ENCODE peak calls at places on chromosomes 5 and 9, in six cellular contexts. One of them, this sample, is unnamed.

GRCh38 chr9:133716564-133717112 is 21.5 kb downstream of the SARDH start:
- DNase-seq in activated CD8-positive, alpha-beta T cell treated with anti-CD3 and anti-CD28 coated beads for 36 hours: no peak
- DNase-seq in spleen: no peak
- DNase-seq in astrocyte of the cerebellum: no peak
- DNase-seq in heart right ventricle: no peak
- DNase-seq in CD8-positive, alpha-beta T cell: no peak
- DNase-seq in this sample: no peak

GRCh38 chr5:110248921-110249320 is 477.6 kb downstream of the TMEM232 start:
- DNase-seq in spleen: no peak
- DNase-seq in CD8-positive, alpha-beta T cell: no peak
- DNase-seq in astrocyte of the cerebellum: no peak
- DNase-seq in activated CD8-positive, alpha-beta T cell treated with anti-CD3 and anti-CD28 coated beads for 36 hours: no peak
- DNase-seq in heart right ventricle: no peak
- DNase-seq in this sample: no peak

GRCh38 chr9:136961279-136962065 is 9.4 kb downstream of the LCN12 start:
- DNase-seq in astrocyte of the cerebellum: no peak
- DNase-seq in CD8-positive, alpha-beta T cell: no peak
- DNase-seq in activated CD8-positive, alpha-beta T cell treated with anti-CD3 and anti-CD28 coated beads for 36 hours: no peak
- DNase-seq in heart right ventricle: no peak
- DNase-seq in spleen: no peak
- DNase-seq in this sample: no peak

GRCh38 chr9:38315085-38315595 is 77.4 kb upstream of the ALDH1B1 start:
- DNase-seq in CD8-positive, alpha-beta T cell: no peak
- DNase-seq in heart right ventricle: no peak
- DNase-seq in astrocyte of the cerebellum: no peak
- DNase-seq in activated CD8-positive, alpha-beta T cell treated with anti-CD3 and anti-CD28 coated beads for 36 hours: no peak
- DNase-seq in spleen: no peak
- DNase-seq in this sample: no peak

GRCh38 chr9:127108182-127108876 is 14.1 kb downstream of the ANGPTL2 start:
- DNase-seq in CD8-positive, alpha-beta T cell: no peak
- DNase-seq in activated CD8-positive, alpha-beta T cell treated with anti-CD3 and anti-CD28 coated beads for 36 hours: no peak
- DNase-seq in astrocyte of the cerebellum: no peak
- DNase-seq in spleen: no peak
- DNase-seq in heart right ventricle: no peak
- DNase-seq in this sample: no peak

GRCh38 chr5:69010443-69010842 is 83.4 kb upstream of the SLC30A5 start:
- DNase-seq in spleen: no peak
- DNase-seq in activated CD8-positive, alpha-beta T cell treated with anti-CD3 and anti-CD28 coated beads for 36 hours: no peak
- DNase-seq in astrocyte of the cerebellum: no peak
- DNase-seq in heart right ventricle: no peak
- DNase-seq in CD8-positive, alpha-beta T cell: no peak
- DNase-seq in this sample: no peak

GRCh38 chr9:97808972-97809371 is 44.1 kb upstream of the FOXE1 start:
- DNase-seq in heart right ventricle: no peak
- DNase-seq in activated CD8-positive, alpha-beta T cell treated with anti-CD3 and anti-CD28 coated beads for 36 hours: no peak
- DNase-seq in astrocyte of the cerebellum: no peak
- DNase-seq in CD8-positive, alpha-beta T cell: no peak
- DNase-seq in spleen: no peak
- DNase-seq in this sample: peak

GRCh38 chr5:16418471-16418922 is 47.1 kb downstream of the ZNF622 start:
- DNase-seq in CD8-positive, alpha-beta T cell: no peak
- DNase-seq in heart right ventricle: peak
- DNase-seq in astrocyte of the cerebellum: no peak
- DNase-seq in spleen: no peak
- DNase-seq in activated CD8-positive, alpha-beta T cell treated with anti-CD3 and anti-CD28 coated beads for 36 hours: no peak
- DNase-seq in this sample: no peak

GRCh38 chr5:135004376-135004775 is 29.7 kb downstream of the PITX1 start:
- DNase-seq in heart right ventricle: no peak
- DNase-seq in astrocyte of the cerebellum: no peak
- DNase-seq in spleen: no peak
- DNase-seq in CD8-positive, alpha-beta T cell: no peak
- DNase-seq in activated CD8-positive, alpha-beta T cell treated with anti-CD3 and anti-CD28 coated beads for 36 hours: no peak
- DNase-seq in this sample: no peak

GRCh38 chr5:30502277-30502676 is 691.2 kb upstream of the CDH6 start:
- DNase-seq in heart right ventricle: no peak
- DNase-seq in astrocyte of the cerebellum: peak
- DNase-seq in spleen: no peak
- DNase-seq in activated CD8-positive, alpha-beta T cell treated with anti-CD3 and anti-CD28 coated beads for 36 hours: no peak
- DNase-seq in CD8-positive, alpha-beta T cell: no peak
- DNase-seq in this sample: peak

GRCh38 chr9:110197330-110198187 is 10.4 kb downstream of the C9orf152 start:
- DNase-seq in spleen: no peak
- DNase-seq in activated CD8-positive, alpha-beta T cell treated with anti-CD3 and anti-CD28 coated beads for 36 hours: no peak
- DNase-seq in astrocyte of the cerebellum: no peak
- DNase-seq in heart right ventricle: no peak
- DNase-seq in CD8-positive, alpha-beta T cell: no peak
- DNase-seq in this sample: no peak
- TF ChIP-seq CTCF in spleen: no peak
- TF ChIP-seq CTCF in activated CD8-positive, alpha-beta T cell treated with anti-CD3 and anti-CD28 coated beads for 36 hours: no peak
- TF ChIP-seq CTCF in astrocyte of the cerebellum: peak
- TF ChIP-seq CTCF in heart right ventricle: peak
- TF ChIP-seq CTCF in CD8-positive, alpha-beta T cell: no peak
- TF ChIP-seq CTCF in this sample: no peak

GRCh38 chr9:77841739-77842386 is 189.7 kb downstream of the GNAQ start:
- DNase-seq in heart right ventricle: no peak
- DNase-seq in CD8-positive, alpha-beta T cell: no peak
- DNase-seq in spleen: no peak
- DNase-seq in astrocyte of the cerebellum: no peak
- DNase-seq in activated CD8-positive, alpha-beta T cell treated with anti-CD3 and anti-CD28 coated beads for 36 hours: peak
- DNase-seq in this sample: no peak
- TF ChIP-seq CTCF in heart right ventricle: peak
- TF ChIP-seq CTCF in CD8-positive, alpha-beta T cell: no peak
- TF ChIP-seq CTCF in spleen: no peak
- TF ChIP-seq CTCF in astrocyte of the cerebellum: peak
- TF ChIP-seq CTCF in activated CD8-positive, alpha-beta T cell treated with anti-CD3 and anti-CD28 coated beads for 36 hours: peak
- TF ChIP-seq CTCF in this sample: peak

GRCh38 chr9:98951967-98952366 is 8.3 kb downstream of the COL15A1 start:
- DNase-seq in heart right ventricle: no peak
- DNase-seq in astrocyte of the cerebellum: no peak
- DNase-seq in spleen: no peak
- DNase-seq in CD8-positive, alpha-beta T cell: no peak
- DNase-seq in activated CD8-positive, alpha-beta T cell treated with anti-CD3 and anti-CD28 coated beads for 36 hours: no peak
- DNase-seq in this sample: no peak
- TF ChIP-seq CTCF in heart right ventricle: no peak
- TF ChIP-seq CTCF in astrocyte of the cerebellum: no peak
- TF ChIP-seq CTCF in spleen: no peak
- TF ChIP-seq CTCF in CD8-positive, alpha-beta T cell: no peak
- TF ChIP-seq CTCF in activated CD8-positive, alpha-beta T cell treated with anti-CD3 and anti-CD28 coated beads for 36 hours: no peak
- TF ChIP-seq CTCF in this sample: no peak

GRCh38 chr5:181121675-181122561 is 9.1 kb downstream of the OR2V1 start:
- DNase-seq in CD8-positive, alpha-beta T cell: no peak
- DNase-seq in activated CD8-positive, alpha-beta T cell treated with anti-CD3 and anti-CD28 coated beads for 36 hours: no peak
- DNase-seq in astrocyte of the cerebellum: no peak
- DNase-seq in spleen: peak
- DNase-seq in heart right ventricle: no peak
- DNase-seq in this sample: no peak
- TF ChIP-seq CTCF in CD8-positive, alpha-beta T cell: no peak
- TF ChIP-seq CTCF in activated CD8-positive, alpha-beta T cell treated with anti-CD3 and anti-CD28 coated beads for 36 hours: no peak
- TF ChIP-seq CTCF in astrocyte of the cerebellum: no peak
- TF ChIP-seq CTCF in spleen: no peak
- TF ChIP-seq CTCF in heart right ventricle: no peak
- TF ChIP-seq CTCF in this sample: no peak

GRCh38 chr9:130084337-130084736 is 30.6 kb downstream of the GPR107 start:
- DNase-seq in spleen: no peak
- DNase-seq in activated CD8-positive, alpha-beta T cell treated with anti-CD3 and anti-CD28 coated beads for 36 hours: no peak
- DNase-seq in CD8-positive, alpha-beta T cell: no peak
- DNase-seq in astrocyte of the cerebellum: no peak
- DNase-seq in heart right ventricle: no peak
- DNase-seq in this sample: no peak

GRCh38 chr9:130090915-130091314 is 37.2 kb downstream of the GPR107 start:
- DNase-seq in heart right ventricle: no peak
- DNase-seq in activated CD8-positive, alpha-beta T cell treated with anti-CD3 and anti-CD28 coated beads for 36 hours: no peak
- DNase-seq in CD8-positive, alpha-beta T cell: no peak
- DNase-seq in spleen: no peak
- DNase-seq in astrocyte of the cerebellum: no peak
- DNase-seq in this sample: no peak

GRCh38 chr9:130089141-130089540 is 35.4 kb downstream of the GPR107 start:
- DNase-seq in activated CD8-positive, alpha-beta T cell treated with anti-CD3 and anti-CD28 coated beads for 36 hours: no peak
- DNase-seq in spleen: peak
- DNase-seq in astrocyte of the cerebellum: no peak
- DNase-seq in heart right ventricle: no peak
- DNase-seq in CD8-positive, alpha-beta T cell: no peak
- DNase-seq in this sample: no peak

GRCh38 chr9:130088056-130088455 is 34.4 kb downstream of the GPR107 start:
- DNase-seq in spleen: peak
- DNase-seq in astrocyte of the cerebellum: no peak
- DNase-seq in activated CD8-positive, alpha-beta T cell treated with anti-CD3 and anti-CD28 coated beads for 36 hours: no peak
- DNase-seq in heart right ventricle: no peak
- DNase-seq in CD8-positive, alpha-beta T cell: no peak
- DNase-seq in this sample: no peak
- TF ChIP-seq CTCF in spleen: no peak
- TF ChIP-seq CTCF in astrocyte of the cerebellum: no peak
- TF ChIP-seq CTCF in activated CD8-positive, alpha-beta T cell treated with anti-CD3 and anti-CD28 coated beads for 36 hours: no peak
- TF ChIP-seq CTCF in heart right ventricle: no peak
- TF ChIP-seq CTCF in CD8-positive, alpha-beta T cell: no peak
- TF ChIP-seq CTCF in this sample: no peak

GRCh38 chr9:79694676-79695400 is 123.1 kb downstream of the TLE4 start:
- DNase-seq in heart right ventricle: no peak
- DNase-seq in CD8-positive, alpha-beta T cell: no peak
- DNase-seq in astrocyte of the cerebellum: peak
- DNase-seq in activated CD8-positive, alpha-beta T cell treated with anti-CD3 and anti-CD28 coated beads for 36 hours: no peak
- DNase-seq in spleen: no peak
- DNase-seq in this sample: peak
- TF ChIP-seq CTCF in heart right ventricle: no peak
- TF ChIP-seq CTCF in CD8-positive, alpha-beta T cell: no peak
- TF ChIP-seq CTCF in astrocyte of the cerebellum: peak
- TF ChIP-seq CTCF in activated CD8-positive, alpha-beta T cell treated with anti-CD3 and anti-CD28 coated beads for 36 hours: no peak
- TF ChIP-seq CTCF in spleen: no peak
- TF ChIP-seq CTCF in this sample: no peak

DNA sequence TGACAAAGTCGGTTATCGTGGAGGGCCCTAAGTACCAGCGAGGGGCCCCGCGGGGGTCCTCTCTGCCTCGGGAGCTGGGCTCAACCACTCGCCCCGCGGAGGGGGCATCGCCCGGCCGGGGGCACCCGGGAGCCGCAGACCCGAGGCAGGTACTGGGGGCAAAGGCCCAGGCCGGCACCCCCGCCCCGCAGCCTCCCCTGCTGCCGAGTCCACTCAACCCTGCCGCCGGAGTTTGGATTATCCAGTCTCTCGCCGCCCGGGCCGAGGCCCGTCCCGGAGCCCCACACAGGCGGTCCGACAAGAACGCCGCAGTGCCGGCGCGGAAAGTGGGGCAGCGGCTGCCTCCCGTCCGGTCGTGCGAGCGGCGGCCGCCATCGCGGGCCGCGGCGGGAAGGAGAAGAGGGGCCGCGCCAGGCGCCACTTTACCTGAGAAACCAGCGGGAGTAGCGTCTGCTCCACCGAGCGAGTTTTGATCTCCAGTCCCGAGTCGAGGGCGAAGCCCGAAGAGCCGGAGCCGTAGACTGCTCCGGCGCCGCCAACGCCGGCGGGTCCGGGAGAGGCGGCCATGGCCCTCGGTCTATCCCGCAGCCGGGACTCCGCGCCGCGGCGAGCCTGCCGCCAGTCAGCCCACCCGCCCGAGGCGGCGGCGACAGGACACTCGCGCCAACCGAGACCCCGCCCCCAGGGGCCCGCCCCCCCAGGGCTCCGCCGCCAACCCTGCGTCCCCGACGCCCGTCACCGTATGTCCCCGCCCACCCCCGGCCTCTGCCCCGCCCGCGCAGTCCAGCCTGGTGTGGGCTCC is at the start of gene CTNNAL1:
- DNase-seq in astrocyte of the cerebellum: peak
- DNase-seq in heart right ventricle: peak
- DNase-seq in activated CD8-positive, alpha-beta T cell treated with anti-CD3 and anti-CD28 coated beads for 36 hours: peak
- DNase-seq in spleen: peak
- DNase-seq in CD8-positive, alpha-beta T cell: peak
- DNase-seq in this sample: peak
- TF ChIP-seq CTCF in astrocyte of the cerebellum: no peak
- TF ChIP-seq CTCF in heart right ventricle: no peak
- TF ChIP-seq CTCF in activated CD8-positive, alpha-beta T cell treated with anti-CD3 and anti-CD28 coated beads for 36 hours: no peak
- TF ChIP-seq CTCF in spleen: no peak
- TF ChIP-seq CTCF in CD8-positive, alpha-beta T cell: no peak
- TF ChIP-seq CTCF in this sample: no peak

GRCh38 chr9:78035369-78035993 is 3.9 kb upstream of the GNAQ start:
- DNase-seq in heart right ventricle: peak
- DNase-seq in CD8-positive, alpha-beta T cell: peak
- DNase-seq in astrocyte of the cerebellum: peak
- DNase-seq in spleen: no peak
- DNase-seq in activated CD8-positive, alpha-beta T cell treated with anti-CD3 and anti-CD28 coated beads for 36 hours: peak
- DNase-seq in this sample: peak
- TF ChIP-seq CTCF in heart right ventricle: peak
- TF ChIP-seq CTCF in CD8-positive, alpha-beta T cell: peak
- TF ChIP-seq CTCF in astrocyte of the cerebellum: peak
- TF ChIP-seq CTCF in spleen: peak
- TF ChIP-seq CTCF in activated CD8-positive, alpha-beta T cell treated with anti-CD3 and anti-CD28 coated beads for 36 hours: peak
- TF ChIP-seq CTCF in this sample: peak

DNA sequence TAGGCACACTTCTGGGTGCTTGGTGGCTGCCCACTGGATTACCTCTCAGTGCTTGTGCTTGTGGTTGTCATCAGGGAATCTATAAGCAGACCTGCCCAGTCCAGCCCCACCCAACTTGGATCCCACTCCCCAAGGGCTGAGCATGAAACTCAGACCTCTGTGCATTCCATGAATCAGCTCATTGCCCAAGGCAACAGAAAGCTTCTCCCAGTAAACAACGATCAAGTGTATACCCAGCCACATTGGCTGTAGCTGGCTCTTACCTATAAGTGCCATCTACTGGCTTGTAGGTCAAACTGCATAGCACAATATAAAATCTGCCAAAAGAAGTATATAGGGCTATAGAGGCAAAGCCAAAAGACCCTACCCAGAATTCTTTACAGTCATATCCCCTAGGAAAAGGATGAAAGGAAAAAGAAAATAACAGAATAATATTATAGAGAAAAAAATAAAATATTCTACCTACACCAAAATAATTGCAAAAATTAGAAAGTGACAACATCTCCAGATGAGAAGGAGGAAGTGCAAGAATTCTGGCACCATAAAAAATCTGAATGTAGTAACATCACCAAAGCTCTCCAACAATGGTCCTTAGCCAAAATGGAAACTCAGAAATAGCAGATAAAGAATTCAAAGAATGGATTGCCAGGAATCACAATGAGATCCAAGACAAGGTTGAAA is 321.0 kb upstream of the TRPC7 start:
- DNase-seq in activated CD8-positive, alpha-beta T cell treated with anti-CD3 and anti-CD28 coated beads for 36 hours: no peak
- DNase-seq in spleen: no peak
- DNase-seq in CD8-positive, alpha-beta T cell: no peak
- DNase-seq in astrocyte of the cerebellum: no peak
- DNase-seq in heart right ventricle: no peak
- DNase-seq in this sample: peak
- TF ChIP-seq CTCF in activated CD8-positive, alpha-beta T cell treated with anti-CD3 and anti-CD28 coated beads for 36 hours: peak
- TF ChIP-seq CTCF in spleen: no peak
- TF ChIP-seq CTCF in CD8-positive, alpha-beta T cell: no peak
- TF ChIP-seq CTCF in astrocyte of the cerebellum: peak
- TF ChIP-seq CTCF in heart right ventricle: peak
- TF ChIP-seq CTCF in this sample: peak

GRCh38 chr9:76757274-76757673 is 7.0 kb upstream of the PCA3 start:
- DNase-seq in spleen: no peak
- DNase-seq in astrocyte of the cerebellum: no peak
- DNase-seq in CD8-positive, alpha-beta T cell: no peak
- DNase-seq in activated CD8-positive, alpha-beta T cell treated with anti-CD3 and anti-CD28 coated beads for 36 hours: no peak
- DNase-seq in heart right ventricle: no peak
- DNase-seq in this sample: no peak

GRCh38 chr9:76761448-76761847 is 2.8 kb upstream of the PCA3 start:
- DNase-seq in heart right ventricle: no peak
- DNase-seq in astrocyte of the cerebellum: no peak
- DNase-seq in spleen: no peak
- DNase-seq in CD8-positive, alpha-beta T cell: no peak
- DNase-seq in activated CD8-positive, alpha-beta T cell treated with anti-CD3 and anti-CD28 coated beads for 36 hours: no peak
- DNase-seq in this sample: no peak

GRCh38 chr9:76758476-76758875 is 5.8 kb upstream of the PCA3 start:
- DNase-seq in astrocyte of the cerebellum: no peak
- DNase-seq in heart right ventricle: no peak
- DNase-seq in spleen: no peak
- DNase-seq in activated CD8-positive, alpha-beta T cell treated with anti-CD3 and anti-CD28 coated beads for 36 hours: no peak
- DNase-seq in CD8-positive, alpha-beta T cell: no peak
- DNase-seq in this sample: no peak

GRCh38 chr9:76759726-76760125 is 4.5 kb upstream of the PCA3 start:
- DNase-seq in activated CD8-positive, alpha-beta T cell treated with anti-CD3 and anti-CD28 coated beads for 36 hours: no peak
- DNase-seq in spleen: peak
- DNase-seq in CD8-positive, alpha-beta T cell: no peak
- DNase-seq in astrocyte of the cerebellum: no peak
- DNase-seq in heart right ventricle: no peak
- DNase-seq in this sample: no peak

GRCh38 chr9:76756273-76756650 is 8.0 kb upstream of the PCA3 start:
- DNase-seq in CD8-positive, alpha-beta T cell: no peak
- DNase-seq in astrocyte of the cerebellum: no peak
- DNase-seq in heart right ventricle: no peak
- DNase-seq in spleen: no peak
- DNase-seq in activated CD8-positive, alpha-beta T cell treated with anti-CD3 and anti-CD28 coated beads for 36 hours: no peak
- DNase-seq in this sample: no peak
- TF ChIP-seq CTCF in CD8-positive, alpha-beta T cell: no peak
- TF ChIP-seq CTCF in astrocyte of the cerebellum: peak
- TF ChIP-seq CTCF in heart right ventricle: no peak
- TF ChIP-seq CTCF in spleen: no peak
- TF ChIP-seq CTCF in activated CD8-positive, alpha-beta T cell treated with anti-CD3 and anti-CD28 coated beads for 36 hours: no peak
- TF ChIP-seq CTCF in this sample: peak